ENCODE peak calls at places on chromosomes 3 and 15, in nine cellular contexts. X, M, J, C, L, I, K, P and Z are unnamed samples.
A peak's percentile ranks its signal among the peaks of the same experiment; 100 is the strongest.

GRCh38 chr15:101368868-101369642 is 74.0 kb upstream of the SNRPA1 start:
- DNase-seq in X (no peak), M (no peak), J (no peak), C (no peak), L (no peak), I (no peak), K (no peak), P (no peak), Z (no peak)

GRCh38 chr3:156661158-156661557 is 13.2 kb upstream of the TIPARP start:
- DNase-seq in X (no peak), M (no peak), J (no peak), C (no peak), L (no peak), I (no peak), K (no peak), P (no peak), Z (no peak)

GRCh38 chr15:58387130-58387529 is 44.7 kb upstream of the LIPC start:
- DNase-seq in X (no peak), M (no peak), J (no peak), C (no peak), L (no peak), I (no peak), K (no peak), P (no peak), Z (no peak)

GRCh38 chr3:194132465-194133358 is 3.2 kb upstream of the HES1 start:
- DNase-seq in X (no peak), M (peak; percentile 33), J (no peak), C (no peak), L (no peak), I (no peak), K (no peak), P (no peak), Z (no peak)

GRCh38 chr3:175336406-175337133 is 477.4 kb downstream of the NAALADL2 start:
- DNase-seq in X (no peak), M (no peak), J (no peak), C (no peak), L (no peak), I (no peak), K (no peak), P (no peak), Z (no peak)

GRCh38 chr15:43293402-43293801 is 26.7 kb upstream of the TGM5 start:
- DNase-seq in X (no peak), M (peak; percentile 4), J (no peak), C (no peak), L (no peak), I (no peak), K (no peak), P (peak; percentile 23), Z (peak; percentile 14)

GRCh38 chr15:68431792-68432401 is at the start of gene ITGA11:
- DNase-seq in X (peak; percentile 56), M (peak; percentile 57), J (no peak), C (peak; percentile 48), L (peak; percentile 40), I (peak; percentile 87), K (no peak), P (peak; percentile 61), Z (peak; percentile 68)

GRCh38 chr15:28944286-28944685 is 58.5 kb downstream of the APBA2 start:
- DNase-seq in X (peak; percentile 16), M (no peak), J (no peak), C (no peak), L (no peak), I (no peak), K (peak; percentile 45), P (no peak), Z (peak; percentile 36)

GRCh38 chr3:7709383-7710082 is 792.1 kb upstream of the LMCD1 start:
- DNase-seq in X (no peak), M (no peak), J (no peak), C (no peak), L (no peak), I (no peak), K (no peak), P (no peak), Z (no peak)

GRCh38 chr3:108100906-108101305 is 10.1 kb upstream of the CD47 start:
- DNase-seq in X (no peak), M (no peak), J (no peak), C (no peak), L (no peak), I (no peak), K (no peak), P (no peak), Z (no peak)

DNA sequence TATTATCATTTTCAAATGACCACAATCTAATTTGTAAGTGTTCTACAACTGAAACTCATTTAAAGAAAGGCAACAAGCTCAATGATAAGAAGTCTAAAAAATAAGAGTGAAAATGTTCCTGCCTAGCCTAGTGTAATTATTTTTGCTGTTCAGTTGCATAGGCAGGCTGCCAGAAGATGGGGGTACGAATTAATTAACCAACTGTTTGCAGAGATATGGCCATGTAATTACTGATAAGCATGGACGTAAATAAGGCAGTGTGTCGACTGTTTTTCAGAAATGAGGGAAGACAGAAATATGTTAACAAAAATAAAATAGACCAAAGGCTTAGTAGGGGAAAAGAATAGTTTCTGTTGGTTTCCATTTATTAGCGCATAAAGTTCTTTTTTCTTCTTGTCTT is 24.7 kb upstream of the SCAANT1 start:
- DNase-seq in X (no peak), M (no peak), J (no peak), C (no peak), L (no peak), I (no peak), K (no peak), P (no peak), Z (no peak)
- H3K4me1 ChIP-seq in X (peaks cover 47% of the 10 kb centered on the region), M (peaks cover 26% of the 10 kb centered on the region), J (peaks cover 24% of the 10 kb centered on the region), C (peaks cover 55% of the 10 kb centered on the region), L (peaks cover 4% of the 10 kb centered on the region), I (no peaks in the 10 kb centered on the region), K (peaks cover 45% of the 10 kb centered on the region), P (peaks cover 59% of the 10 kb centered on the region), Z (peaks cover 15% of the 10 kb centered on the region)

DNA sequence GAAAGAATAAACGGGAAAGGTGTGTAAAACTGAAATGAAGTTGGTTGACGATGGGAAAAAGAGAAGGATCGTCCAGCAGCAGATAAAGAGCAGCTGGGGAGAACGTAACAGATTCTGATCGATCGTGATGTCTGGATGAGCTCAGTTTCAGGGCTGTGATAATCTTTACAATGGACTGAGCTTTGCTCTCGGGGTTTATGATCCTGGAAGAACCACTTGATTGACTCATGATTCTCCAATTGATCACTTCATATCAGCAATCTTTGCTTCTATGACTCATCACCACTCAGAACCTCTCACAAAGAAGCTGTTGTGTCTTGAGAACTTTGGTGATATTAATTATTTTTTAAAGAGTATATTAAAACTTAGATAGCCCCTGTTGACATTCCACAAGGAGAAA is 690.7 kb downstream of the TUSC7 start:
- DNase-seq in X (no peak), M (no peak), J (no peak), C (no peak), L (no peak), I (no peak), K (no peak), P (no peak), Z (peak; percentile 45)
- H3K27ac ChIP-seq in X (no peak overlapping the region), M (no peak overlapping the region), J (no peak overlapping the region), C (no peak overlapping the region), L (no peak overlapping the region), I (no peak overlapping the region), K (no peak overlapping the region), P (no peak overlapping the region), Z (no peak overlapping the region)

GRCh38 chr3:128613083-128613829 is 37.4 kb downstream of the RPN1 start:
- DNase-seq in X (no peak), M (no peak), J (no peak), C (no peak), L (no peak), I (no peak), K (peak; percentile 55), P (no peak), Z (no peak)
- TF ChIP-seq POLR2A in X (no peak), M (no peak), J (no peak), C (no peak), L (no peak), I (no peak), K (no peak), P (no peak), Z (no peak)

GRCh38 chr3:58556761-58557181 is 19.8 kb upstream of the ACOX2 start:
- DNase-seq in X (no peak), M (no peak), J (no peak), C (no peak), L (no peak), I (no peak), K (no peak), P (no peak), Z (no peak)

GRCh38 chr3:58560771-58561311 is 16.4 kb downstream of the FAM107A start:
- DNase-seq in X (no peak), M (peak; percentile 67), J (no peak), C (no peak), L (peak; percentile 42), I (no peak), K (no peak), P (no peak), Z (no peak)

GRCh38 chr3:58556001-58556400 is 19.0 kb upstream of the ACOX2 start:
- DNase-seq in X (no peak), M (no peak), J (no peak), C (no peak), L (no peak), I (no peak), K (no peak), P (no peak), Z (no peak)

GRCh38 chr3:58559586-58559985 is 17.6 kb downstream of the FAM107A start:
- DNase-seq in X (no peak), M (no peak), J (no peak), C (no peak), L (no peak), I (no peak), K (no peak), P (no peak), Z (no peak)

DNA sequence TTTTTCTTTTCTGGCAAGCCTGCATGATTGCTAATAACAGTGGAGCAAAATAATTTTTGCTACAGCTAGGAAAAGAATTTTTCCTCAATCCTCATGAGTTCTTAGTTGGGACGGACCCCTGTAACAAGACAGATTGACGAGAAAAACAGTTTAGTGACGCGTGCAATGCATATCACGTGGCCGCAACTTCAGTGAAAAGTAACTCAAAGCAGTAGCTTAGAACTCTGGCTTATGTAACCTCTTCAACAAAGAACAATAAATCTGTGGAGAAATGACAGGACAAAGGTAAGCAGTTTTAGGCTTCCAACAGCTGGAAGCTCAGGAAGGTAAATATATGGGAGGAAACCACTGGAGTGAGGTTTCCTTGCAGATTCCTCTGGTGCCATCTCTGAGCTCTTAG is 19.7 kb downstream of the FAM107A start:
- DNase-seq in X (no peak), M (no peak), J (no peak), C (no peak), L (no peak), I (no peak), K (no peak), P (no peak), Z (no peak)
- H3K4me1 ChIP-seq in X (no peaks in the 10 kb centered on the region), M (peaks cover 8% of the 10 kb centered on the region), J (no peaks in the 10 kb centered on the region), C (peaks cover 12% of the 10 kb centered on the region), L (peaks cover 2% of the 10 kb centered on the region), I (no peaks in the 10 kb centered on the region), K (no peaks in the 10 kb centered on the region), P (no peaks in the 10 kb centered on the region), Z (no peaks in the 10 kb centered on the region)

GRCh38 chr3:114406922-114407321 is 113.1 kb downstream of the TIGIT start:
- DNase-seq in X (no peak), M (no peak), J (no peak), C (no peak), L (no peak), I (no peak), K (no peak), P (no peak), Z (no peak)
- H3K27ac ChIP-seq in X (peak overlapping the region; percentile 48), M (no peak overlapping the region), J (no peak overlapping the region), C (no peak overlapping the region), L (peak overlapping the region; percentile 42), I (no peak overlapping the region), K (no peak overlapping the region), P (no peak overlapping the region), Z (no peak overlapping the region)